ENCODE peak calls at places on chromosomes 1 and 21, in five cellular contexts. One of them, this sample, is unnamed.

GRCh38 chr1:187491082-187491720 is 662.5 kb downstream of the PLA2G4A start:
- DNase-seq in GM13977: no peak
- DNase-seq in body of pancreas: no peak
- DNase-seq in breast epithelium: no peak
- DNase-seq in colonic mucosa: no peak
- DNase-seq in this sample: no peak

GRCh38 chr1:24570265-24571125 is 14.6 kb downstream of the NCMAP start:
- DNase-seq in GM13977: no peak
- DNase-seq in body of pancreas: no peak
- DNase-seq in breast epithelium: no peak
- DNase-seq in colonic mucosa: no peak
- DNase-seq in this sample: no peak

GRCh38 chr1:36285450-36286101 is 20.6 kb upstream of the SH3D21 start:
- DNase-seq in GM13977: peak
- DNase-seq in body of pancreas: peak
- DNase-seq in breast epithelium: no peak
- DNase-seq in colonic mucosa: peak
- DNase-seq in this sample: no peak

GRCh38 chr1:234708700-234709395 is 98.9 kb upstream of the IRF2BP2 start:
- DNase-seq in GM13977: no peak
- DNase-seq in body of pancreas: no peak
- DNase-seq in breast epithelium: no peak
- DNase-seq in colonic mucosa: peak
- DNase-seq in this sample: peak

GRCh38 chr1:238457610-238458009 is 566.9 kb upstream of the ZP4 start:
- DNase-seq in GM13977: no peak
- DNase-seq in body of pancreas: no peak
- DNase-seq in breast epithelium: no peak
- DNase-seq in colonic mucosa: no peak
- DNase-seq in this sample: no peak

GRCh38 chr1:154167461-154167860 is 12.6 kb upstream of the NUP210L start:
- DNase-seq in GM13977: no peak
- DNase-seq in body of pancreas: no peak
- DNase-seq in breast epithelium: no peak
- DNase-seq in colonic mucosa: no peak
- DNase-seq in this sample: no peak

GRCh38 chr1:179251675-179252074 is 22.2 kb upstream of the ABL2 start:
- DNase-seq in GM13977: no peak
- DNase-seq in body of pancreas: peak
- DNase-seq in breast epithelium: no peak
- DNase-seq in colonic mucosa: no peak
- DNase-seq in this sample: no peak

GRCh38 chr1:93615201-93616150 is 66.2 kb downstream of the BCAR3 start:
- DNase-seq in GM13977: peak
- DNase-seq in body of pancreas: no peak
- DNase-seq in breast epithelium: no peak
- DNase-seq in colonic mucosa: peak
- DNase-seq in this sample: no peak

GRCh38 chr1:183769956-183770815 is 34.7 kb upstream of the RGL1 start:
- DNase-seq in GM13977: no peak
- DNase-seq in body of pancreas: no peak
- DNase-seq in breast epithelium: no peak
- DNase-seq in colonic mucosa: no peak
- DNase-seq in this sample: no peak

GRCh38 chr1:28039341-28039740 is 49.1 kb downstream of the EYA3 start:
- DNase-seq in GM13977: no peak
- DNase-seq in body of pancreas: no peak
- DNase-seq in breast epithelium: no peak
- DNase-seq in colonic mucosa: no peak
- DNase-seq in this sample: no peak

GRCh38 chr21:34857874-34858273 is 189.1 kb downstream of the CLIC6 start:
- DNase-seq in GM13977: no peak
- DNase-seq in body of pancreas: no peak
- DNase-seq in breast epithelium: no peak
- DNase-seq in colonic mucosa: no peak
- DNase-seq in this sample: no peak
- TF ChIP-seq CTCF in GM13977: no peak
- TF ChIP-seq CTCF in body of pancreas: no peak
- TF ChIP-seq CTCF in breast epithelium: no peak
- TF ChIP-seq CTCF in colonic mucosa: no peak
- TF ChIP-seq CTCF in this sample: no peak

GRCh38 chr21:39932335-39932734 is 65.1 kb downstream of the PCP4 start:
- DNase-seq in GM13977: no peak
- DNase-seq in body of pancreas: no peak
- DNase-seq in breast epithelium: no peak
- DNase-seq in colonic mucosa: no peak
- DNase-seq in this sample: no peak

GRCh38 chr21:39934895-39935294 is 67.7 kb downstream of the PCP4 start:
- DNase-seq in GM13977: no peak
- DNase-seq in body of pancreas: no peak
- DNase-seq in breast epithelium: no peak
- DNase-seq in colonic mucosa: no peak
- DNase-seq in this sample: no peak

GRCh38 chr21:39935716-39936115 is 68.5 kb downstream of the PCP4 start:
- DNase-seq in GM13977: no peak
- DNase-seq in body of pancreas: no peak
- DNase-seq in breast epithelium: no peak
- DNase-seq in colonic mucosa: no peak
- DNase-seq in this sample: no peak

DNA sequence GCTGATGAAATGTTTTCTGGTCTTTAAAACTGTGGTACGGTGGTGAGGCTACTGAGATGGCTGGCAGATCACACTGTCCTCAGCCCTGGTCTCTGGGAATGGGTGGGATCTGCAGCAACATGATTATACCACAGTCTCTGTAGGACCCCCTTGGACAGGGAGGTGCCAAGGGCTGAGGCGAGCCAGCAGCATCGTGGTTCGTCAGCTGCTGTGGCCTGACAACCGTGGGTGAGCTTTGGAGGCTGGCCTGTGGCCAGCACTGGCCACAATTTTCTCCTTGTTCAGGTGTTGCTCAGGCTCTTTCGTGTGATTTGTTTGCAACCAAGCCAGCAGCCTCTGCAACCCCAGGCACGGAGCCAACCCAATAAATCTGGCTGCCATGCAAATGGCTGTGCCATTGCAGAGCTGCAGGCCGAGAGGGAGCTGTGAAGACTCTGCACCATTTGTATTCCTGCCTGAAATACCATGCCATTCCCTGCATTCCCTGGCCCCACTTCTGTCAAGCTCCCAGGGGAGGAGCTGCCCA is 70.9 kb downstream of the PCP4 start:
- DNase-seq in GM13977: no peak
- DNase-seq in body of pancreas: peak
- DNase-seq in breast epithelium: no peak
- DNase-seq in colonic mucosa: no peak
- DNase-seq in this sample: no peak
- TF ChIP-seq CTCF in GM13977: no peak
- TF ChIP-seq CTCF in body of pancreas: no peak
- TF ChIP-seq CTCF in breast epithelium: no peak
- TF ChIP-seq CTCF in colonic mucosa: no peak
- TF ChIP-seq CTCF in this sample: no peak

GRCh38 chr1:165829888-165830287 is 2.5 kb downstream of the UCK2 start:
- DNase-seq in GM13977: no peak
- DNase-seq in body of pancreas: no peak
- DNase-seq in breast epithelium: no peak
- DNase-seq in colonic mucosa: no peak
- DNase-seq in this sample: no peak

GRCh38 chr1:165828103-165828558 is 717 bp downstream of the UCK2 start:
- DNase-seq in GM13977: peak
- DNase-seq in body of pancreas: peak
- DNase-seq in breast epithelium: no peak
- DNase-seq in colonic mucosa: peak
- DNase-seq in this sample: peak

GRCh38 chr1:165826565-165826964 is 849 bp upstream of the UCK2 start:
- DNase-seq in GM13977: no peak
- DNase-seq in body of pancreas: no peak
- DNase-seq in breast epithelium: no peak
- DNase-seq in colonic mucosa: no peak
- DNase-seq in this sample: no peak

GRCh38 chr1:165828581-165829329 is 1.3 kb downstream of the UCK2 start:
- DNase-seq in GM13977: peak
- DNase-seq in body of pancreas: peak
- DNase-seq in breast epithelium: peak
- DNase-seq in colonic mucosa: peak
- DNase-seq in this sample: peak

DNA sequence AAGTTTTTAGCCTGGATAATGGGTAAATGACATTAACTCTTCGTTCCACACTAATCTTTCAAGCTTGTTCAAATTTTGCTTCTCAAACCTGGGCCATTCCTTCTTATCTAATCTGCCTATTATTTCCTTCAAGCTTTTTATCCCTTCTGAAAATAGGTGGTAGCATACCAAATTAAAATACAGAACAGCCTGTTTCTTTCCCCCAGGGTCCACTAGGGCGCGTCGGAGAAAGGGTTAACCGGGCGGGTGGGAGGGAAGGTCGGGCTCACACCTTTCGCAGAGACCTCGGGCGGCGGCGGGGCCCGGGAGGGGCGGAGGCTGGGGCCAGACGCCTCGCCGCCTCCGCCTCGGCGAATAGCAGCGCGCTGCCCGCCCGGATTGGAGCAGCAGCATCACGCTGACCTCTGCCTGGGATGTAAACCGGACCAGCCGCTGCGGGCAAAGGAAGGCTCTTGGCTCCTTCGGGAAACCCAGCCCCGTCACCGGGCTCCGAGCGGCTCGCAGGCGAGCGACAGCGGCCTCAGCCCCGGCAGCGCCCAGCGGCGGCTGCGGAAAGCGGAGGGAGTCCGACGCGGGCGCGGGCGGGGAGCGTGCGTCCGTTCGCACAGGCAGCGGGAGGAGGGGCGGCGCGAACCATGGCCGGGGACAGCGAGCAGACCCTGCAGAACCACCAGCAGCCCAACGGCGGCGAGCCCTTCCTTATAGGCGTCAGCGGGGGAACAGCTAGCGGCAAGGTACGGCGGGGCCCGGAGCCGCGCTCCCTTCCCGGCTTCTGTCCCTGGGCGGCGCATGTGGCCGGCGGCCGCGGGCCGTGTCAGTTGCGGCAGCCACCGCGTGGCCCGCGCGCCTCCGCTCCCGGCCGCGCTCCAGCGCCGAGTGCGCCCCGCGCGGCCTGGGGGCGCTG is at the start of gene UCK2:
- DNase-seq in GM13977: peak
- DNase-seq in body of pancreas: peak
- DNase-seq in breast epithelium: peak
- DNase-seq in colonic mucosa: peak
- DNase-seq in this sample: peak
- TF ChIP-seq CTCF in GM13977: peak
- TF ChIP-seq CTCF in body of pancreas: peak
- TF ChIP-seq CTCF in breast epithelium: no peak
- TF ChIP-seq CTCF in colonic mucosa: no peak
- TF ChIP-seq CTCF in this sample: no peak

DNA sequence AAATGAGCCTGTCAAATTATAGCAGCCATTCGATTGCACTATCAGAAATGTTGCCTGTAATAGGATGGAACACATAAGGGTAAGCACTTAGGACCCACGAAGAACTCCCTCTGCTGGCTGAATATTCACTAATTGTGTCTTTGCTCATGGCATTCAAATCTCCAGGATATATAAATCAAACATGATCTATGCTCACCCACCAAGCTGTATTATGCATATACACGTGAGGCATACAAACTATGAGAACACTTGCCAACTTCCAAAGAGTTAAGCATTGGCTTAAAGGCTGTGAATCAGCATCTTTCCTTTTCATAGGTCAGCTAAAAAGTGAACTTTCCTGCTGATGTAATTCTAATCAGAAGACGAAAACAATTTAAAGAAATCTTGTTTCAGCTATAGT is 34.5 kb downstream of the TMPRSS15 start:
- DNase-seq in GM13977: no peak
- DNase-seq in body of pancreas: no peak
- DNase-seq in breast epithelium: no peak
- DNase-seq in colonic mucosa: no peak
- DNase-seq in this sample: no peak
- TF ChIP-seq CTCF in GM13977: no peak
- TF ChIP-seq CTCF in body of pancreas: peak
- TF ChIP-seq CTCF in breast epithelium: no peak
- TF ChIP-seq CTCF in colonic mucosa: no peak
- TF ChIP-seq CTCF in this sample: no peak

DNA sequence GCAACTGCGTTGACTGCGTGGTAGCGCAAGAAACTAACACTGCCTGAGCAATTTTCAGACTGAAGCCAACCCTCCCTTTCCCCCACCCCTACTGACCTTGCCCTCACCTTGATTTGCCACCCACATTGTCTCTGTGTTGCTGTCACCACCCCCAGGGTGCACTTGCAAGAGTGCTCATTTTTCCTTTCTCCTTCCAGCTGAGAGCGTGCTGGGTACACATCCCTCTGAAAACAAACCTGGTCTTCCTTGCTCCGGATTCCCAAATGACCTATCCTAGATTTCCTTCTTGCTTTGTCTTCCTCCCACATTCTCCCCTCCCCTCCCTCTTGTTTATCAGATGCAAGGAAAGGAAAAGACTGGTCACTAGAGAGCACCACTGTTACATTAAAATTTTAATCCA is 24.2 kb downstream of the MPZ start:
- DNase-seq in GM13977: no peak
- DNase-seq in body of pancreas: no peak
- DNase-seq in breast epithelium: no peak
- DNase-seq in colonic mucosa: no peak
- DNase-seq in this sample: no peak
- TF ChIP-seq CTCF in GM13977: no peak
- TF ChIP-seq CTCF in body of pancreas: no peak
- TF ChIP-seq CTCF in breast epithelium: no peak
- TF ChIP-seq CTCF in colonic mucosa: no peak
- TF ChIP-seq CTCF in this sample: no peak